ENCODE peak calls at places on chromosomes 2 and 18, in six cellular contexts. C, U, N, W, P and R are unnamed samples.

GRCh38 chr2:58916127-58916526 is 675.0 kb upstream of the FANCL start:
- ATAC-seq in U (no peak), C (no peak), N (no peak), P (peak), W (no peak), R (no peak)

GRCh38 chr2:165959371-165959770 is 5.8 kb upstream of the TTC21B start:
- ATAC-seq in N (no peak), W (no peak), C (no peak), P (no peak), U (no peak), R (no peak)

GRCh38 chr18:79712206-79712857 is 32.7 kb downstream of the CTDP1 start:
- ATAC-seq in W (no peak), C (no peak), N (no peak), P (no peak), U (no peak), R (no peak)

GRCh38 chr2:58865436-58865835 is 624.3 kb upstream of the FANCL start:
- ATAC-seq in U (no peak), P (no peak), C (no peak), N (no peak), W (no peak), R (no peak)

GRCh38 chr2:185583058-185583816 is 155.4 kb upstream of the FSIP2 start:
- ATAC-seq in N (no peak), P (no peak), U (peak), C (no peak), W (no peak), R (no peak)

GRCh38 chr2:53035153-53035552 is 732.5 kb upstream of the CHAC2 start:
- ATAC-seq in W (no peak), U (no peak), P (no peak), C (no peak), N (no peak), R (no peak)

GRCh38 chr18:31203086-31203793 is 40.6 kb upstream of the DSC1 start:
- ATAC-seq in C (no peak), N (no peak), P (no peak), W (no peak), U (no peak), R (no peak)

GRCh38 chr2:120204022-120204405 is 19.2 kb downstream of the TMEM185B start:
- ATAC-seq in W (no peak), N (peak), C (peak), P (peak), U (peak), R (peak)

GRCh38 chr2:63950414-63950813 is 68.8 kb downstream of the VPS54 start:
- ATAC-seq in W (no peak), N (no peak), P (no peak), C (no peak), U (no peak), R (no peak)

GRCh38 chr2:98556634-98557033 is 51.7 kb downstream of the COA5 start:
- ATAC-seq in U (no peak), N (no peak), P (no peak), W (no peak), C (no peak), R (no peak)

GRCh38 chr2:19747310-19748072 is 154.3 kb downstream of the TTC32 start:
- ATAC-seq in C (no peak), P (no peak), N (no peak), U (no peak), W (no peak), R (no peak)

GRCh38 chr2:71710805-71711469 is 257.6 kb downstream of the DYSF start:
- ATAC-seq in U (peak), N (no peak), C (no peak), W (no peak), P (no peak), R (no peak)

GRCh38 chr2:234463626-234464290 is 33.1 kb downstream of the ARL4C start:
- ATAC-seq in P (no peak), N (peak), W (no peak), U (peak), C (peak), R (no peak)

GRCh38 chr18:58015045-58015444 is 29.0 kb upstream of the NEDD4L start:
- ATAC-seq in C (no peak), W (no peak), U (no peak), N (no peak), P (no peak), R (no peak)

GRCh38 chr2:169330555-169330889 is 31.8 kb downstream of the LRP2 start:
- ATAC-seq in P (no peak), N (no peak), U (no peak), C (no peak), W (no peak), R (no peak)

GRCh38 chr2:119657486-119658145 is 21.4 kb upstream of the TMEM177 start:
- ATAC-seq in P (no peak), N (no peak), C (no peak), U (no peak), W (no peak), R (no peak)

GRCh38 chr2:216029416-216030129 is 16.2 kb upstream of the MREG start:
- ATAC-seq in N (no peak), C (no peak), W (no peak), U (no peak), P (no peak), R (no peak)

GRCh38 chr2:71210292-71210691 is 16.6 kb downstream of the PAIP2B start:
- ATAC-seq in U (no peak), C (no peak), N (no peak), W (peak), P (no peak), R (no peak)

GRCh38 chr2:104853926-104854506 is at the start of gene POU3F3:
- ATAC-seq in U (peak), P (no peak), C (peak), N (peak), W (peak), R (peak)

GRCh38 chr2:202148515-202149154 is 75.6 kb downstream of the KIAA2012 start:
- ATAC-seq in U (peak), N (no peak), P (no peak), W (no peak), C (no peak), R (no peak)

GRCh38 chr2:178394816-178395215 is 56.2 kb downstream of the PRKRA start:
- ATAC-seq in N (no peak), C (no peak), W (no peak), U (no peak), P (no peak), R (no peak)

GRCh38 chr2:170141865-170142264 is 36.1 kb upstream of the MYO3B start:
- ATAC-seq in C (no peak), P (no peak), U (no peak), W (no peak), N (no peak), R (no peak)

GRCh38 chr2:176817061-176817565 is 395.5 kb upstream of the HNRNPA3 start:
- ATAC-seq in U (peak), P (no peak), W (no peak), C (peak), N (peak), R (peak)

GRCh38 chr2:213101686-213102460 is 49.5 kb downstream of the IKZF2 start:
- ATAC-seq in C (peak), N (peak), U (no peak), P (no peak), W (no peak), R (no peak)

GRCh38 chr2:8477511-8478132 is 204.2 kb upstream of the ID2 start:
- ATAC-seq in P (no peak), N (peak), U (no peak), W (no peak), C (peak), R (no peak)

GRCh38 chr2:171018522-171018921 is 89.5 kb downstream of the GORASP2 start:
- ATAC-seq in C (no peak), P (no peak), W (no peak), N (no peak), U (no peak), R (no peak)

GRCh38 chr2:148071351-148071750 is 50.5 kb downstream of the MBD5 start:
- ATAC-seq in U (no peak), P (no peak), N (no peak), W (no peak), C (no peak), R (no peak)

GRCh38 chr18:57534535-57534934 is 52.0 kb downstream of the FECH start:
- ATAC-seq in N (no peak), U (no peak), C (no peak), P (no peak), W (no peak), R (no peak)

GRCh38 chr18:50154420-50154819 is 40.5 kb downstream of the MYO5B start:
- ATAC-seq in U (no peak), W (no peak), C (no peak), P (no peak), N (no peak), R (no peak)

GRCh38 chr18:23725351-23725750 is 36.1 kb downstream of the LAMA3 start:
- ATAC-seq in U (peak), N (no peak), P (no peak), W (no peak), C (no peak), R (no peak)

GRCh38 chr2:3873899-3874298 is 170.5 kb downstream of the DCDC2C start:
- ATAC-seq in U (no peak), C (no peak), N (no peak), W (no peak), P (no peak), R (no peak)

GRCh38 chr2:288002-288742 is at the start of gene ALKAL2:
- ATAC-seq in P (no peak), N (peak), C (no peak), U (no peak), W (peak), R (no peak)

GRCh38 chr2:101748000-101748399 is 50.5 kb downstream of the MAP4K4 start:
- ATAC-seq in U (no peak), W (no peak), C (no peak), P (no peak), N (no peak), R (no peak)

GRCh38 chr2:209441541-209441940 is 17.7 kb downstream of the MAP2 start:
- ATAC-seq in W (no peak), C (no peak), N (no peak), P (no peak), U (no peak), R (peak)

GRCh38 chr2:99297990-99298389 is 3.0 kb downstream of the LYG1 start:
- ATAC-seq in P (no peak), U (no peak), C (no peak), W (no peak), N (no peak), R (no peak)

GRCh38 chr18:66646622-66647021 is 42.7 kb upstream of the CDH19 start:
- ATAC-seq in N (no peak), C (no peak), W (no peak), P (no peak), U (no peak), R (no peak)